ENCODE peak calls at places on chromosomes 7 and 10, in eight cellular contexts. X is activated T-cell treated with anti-CD3 and anti-CD28 coated beads, Interleukin-2, amount 50 U/mL, for 24 hours; P is activated naive CD8-positive, alpha-beta T cell treated with anti-CD3 and anti-CD28 coated beads, Interleukin-2, amount 10 ng/mL, durations not matched to agents 7 days and 5 days; N is tibial nerve; W is bronchial epithelial cell; Y is BE2C; R is left lobe of liver; A is EL. F is an unnamed sample.

GRCh38 chr10:78264361-78264760 is 230.7 kb downstream of the RPS24 start:
- DNase-seq in X (no peak), P (no peak), N (no peak), W (no peak), Y (no peak), R (no peak), A (no peak), F (peak)

GRCh38 chr7:93985101-93985500 is 19.1 kb downstream of the BET1 start:
- DNase-seq in X (no peak), P (no peak), N (no peak), W (peak), Y (no peak), R (no peak), A (peak), F (no peak)

GRCh38 chr7:80133361-80134104 is 1.1 kb upstream of the GNAI1 start:
- DNase-seq in X (no peak), P (no peak), N (no peak), W (peak), Y (no peak), R (no peak), A (no peak), F (no peak)

GRCh38 chr10:62433181-62433692 is 59.1 kb downstream of the ZNF365 start:
- DNase-seq in X (peak), P (no peak), N (no peak), W (peak), Y (no peak), R (no peak), A (peak), F (peak)

GRCh38 chr10:87928996-87929395 is 65.6 kb downstream of the PTEN start:
- DNase-seq in X (no peak), P (no peak), N (no peak), W (no peak), Y (no peak), R (no peak), A (no peak), F (no peak)

GRCh38 chr10:79292789-79293746 is 54.2 kb upstream of the PPIF start:
- DNase-seq in X (peak), P (peak), N (no peak), W (no peak), Y (no peak), R (no peak), A (peak), F (no peak)

GRCh38 chr10:73916761-73917470 is 6.0 kb downstream of the PLAU start:
- DNase-seq in X (no peak), P (no peak), N (no peak), W (no peak), Y (no peak), R (no peak), A (no peak), F (no peak)

GRCh38 chr7:27173412-27174076 is 576 bp downstream of the HOXA10 start:
- DNase-seq in X (peak), P (peak), N (peak), W (no peak), Y (no peak), R (no peak), A (peak), F (no peak)

GRCh38 chr7:151178236-151178635 is 8.8 kb downstream of the ASB10 start:
- DNase-seq in X (peak), P (no peak), N (no peak), W (no peak), Y (no peak), R (no peak), A (no peak), F (no peak)

GRCh38 chr7:3482147-3482921 is 181.3 kb downstream of the SDK1 start:
- DNase-seq in X (no peak), P (no peak), N (no peak), W (peak), Y (peak), R (no peak), A (no peak), F (no peak)

GRCh38 chr10:34299105-34299611 is 515.9 kb downstream of the PARD3 start:
- DNase-seq in X (no peak), P (no peak), N (no peak), W (peak), Y (no peak), R (no peak), A (peak), F (peak)

GRCh38 chr10:99365761-99366160 is 36.6 kb downstream of the CNNM1 start:
- DNase-seq in X (no peak), P (no peak), N (no peak), W (no peak), Y (no peak), R (no peak), A (no peak), F (no peak)

GRCh38 chr10:92750788-92751533 is 61.2 kb downstream of the HHEX start:
- DNase-seq in X (no peak), P (no peak), N (no peak), W (no peak), Y (no peak), R (no peak), A (peak), F (no peak)

GRCh38 chr10:52652431-52653220 is 120.0 kb downstream of the MBL2 start:
- DNase-seq in X (no peak), P (no peak), N (no peak), W (no peak), Y (no peak), R (no peak), A (no peak), F (no peak)

GRCh38 chr10:76403876-76404275 is 972.5 kb downstream of the LRMDA start:
- DNase-seq in X (no peak), P (no peak), N (no peak), W (peak), Y (no peak), R (no peak), A (peak), F (no peak)

GRCh38 chr10:104256335-104257080 is 1.8 kb downstream of the GSTO1 start:
- DNase-seq in X (no peak), P (no peak), N (no peak), W (peak), Y (no peak), R (no peak), A (peak), F (no peak)

GRCh38 chr10:7525314-7526016 is 114.6 kb upstream of the SFMBT2 start:
- DNase-seq in X (no peak), P (no peak), N (peak), W (peak), Y (peak), R (peak), A (peak), F (no peak)

GRCh38 chr10:101778151-101778780 is 2.4 kb upstream of the FGF8 start:
- DNase-seq in X (no peak), P (no peak), N (no peak), W (no peak), Y (no peak), R (peak), A (no peak), F (no peak)

GRCh38 chr10:6108631-6109443 is 20.0 kb downstream of the RBM17 start:
- DNase-seq in X (no peak), P (no peak), N (no peak), W (peak), Y (no peak), R (no peak), A (peak), F (no peak)

GRCh38 chr7:142153400-142153799 is 41.9 kb downstream of the MGAM2 start:
- DNase-seq in X (no peak), P (no peak), N (no peak), W (peak), Y (no peak), R (no peak), A (peak), F (no peak)

GRCh38 chr7:28163955-28164354 is 16.6 kb downstream of the JAZF1 start:
- DNase-seq in X (no peak), P (no peak), N (no peak), W (no peak), Y (no peak), R (no peak), A (peak), F (no peak)

GRCh38 chr7:26348234-26348851 is 56.7 kb downstream of the SNX10 start:
- DNase-seq in X (no peak), P (no peak), N (no peak), W (no peak), Y (no peak), R (peak), A (no peak), F (no peak)

GRCh38 chr10:24277771-24278518 is 69.0 kb downstream of the KIAA1217 start:
- DNase-seq in X (no peak), P (no peak), N (no peak), W (peak), Y (no peak), R (no peak), A (peak), F (no peak)

GRCh38 chr10:104021246-104021645 is 54.3 kb downstream of the SLK start:
- DNase-seq in X (no peak), P (no peak), N (no peak), W (no peak), Y (no peak), R (no peak), A (no peak), F (no peak)

GRCh38 chr7:101700424-101700823 is 71.3 kb upstream of the MYL10 start:
- DNase-seq in X (no peak), P (no peak), N (no peak), W (no peak), Y (no peak), R (no peak), A (no peak), F (no peak)

GRCh38 chr10:110876000-110876399 is 4.3 kb downstream of the PDCD4 start:
- DNase-seq in X (no peak), P (no peak), N (no peak), W (no peak), Y (no peak), R (no peak), A (no peak), F (no peak)

GRCh38 chr10:114876602-114877300 is 55.2 kb downstream of the FHIP2A start:
- DNase-seq in X (peak), P (peak), N (peak), W (peak), Y (peak), R (peak), A (peak), F (peak)

GRCh38 chr7:5143106-5143505 is 46.9 kb upstream of the WIPI2 start:
- DNase-seq in X (peak), P (no peak), N (no peak), W (no peak), Y (no peak), R (no peak), A (no peak), F (peak)

GRCh38 chr7:27424231-27424630 is 181.6 kb downstream of the EVX1 start:
- DNase-seq in X (no peak), P (no peak), N (no peak), W (peak), Y (no peak), R (no peak), A (no peak), F (no peak)

GRCh38 chr7:4882742-4883351 is 669 bp downstream of the RADIL start:
- DNase-seq in X (peak), P (no peak), N (no peak), W (no peak), Y (peak), R (no peak), A (peak), F (no peak)

GRCh38 chr10:21496285-21497176 is 29.0 kb downstream of the SKIDA1 start:
- DNase-seq in X (peak), P (peak), N (no peak), W (peak), Y (peak), R (peak), A (peak), F (peak)

GRCh38 chr10:131219584-131219886 is 92.0 kb downstream of the TCERG1L start:
- DNase-seq in X (no peak), P (no peak), N (no peak), W (no peak), Y (no peak), R (no peak), A (no peak), F (no peak)

GRCh38 chr7:857661-858060 is 18.7 kb upstream of the GET4 start:
- DNase-seq in X (no peak), P (no peak), N (no peak), W (no peak), Y (no peak), R (no peak), A (no peak), F (no peak)

GRCh38 chr10:72772031-72772430 is 80.1 kb downstream of the MCU start:
- DNase-seq in X (no peak), P (no peak), N (no peak), W (no peak), Y (no peak), R (no peak), A (no peak), F (no peak)

GRCh38 chr7:131383417-131383816 is 55.7 kb downstream of the MKLN1 start:
- DNase-seq in X (no peak), P (no peak), N (no peak), W (no peak), Y (no peak), R (no peak), A (peak), F (no peak)

GRCh38 chr10:106925187-106925586 is 239.3 kb downstream of the SORCS1 start:
- DNase-seq in X (no peak), P (no peak), N (no peak), W (no peak), Y (no peak), R (no peak), A (no peak), F (no peak)

GRCh38 chr7:1233328-1234048 is 816 bp downstream of the UNCX start:
- DNase-seq in X (no peak), P (no peak), N (no peak), W (no peak), Y (peak), R (no peak), A (no peak), F (no peak)

GRCh38 chr10:98224509-98224908 is 43.5 kb downstream of the LOXL4 start:
- DNase-seq in X (no peak), P (no peak), N (no peak), W (peak), Y (no peak), R (no peak), A (peak), F (no peak)

GRCh38 chr10:42783181-42783549 is 570 bp downstream of the BMS1 start:
- DNase-seq in X (no peak), P (no peak), N (no peak), W (peak), Y (peak), R (peak), A (peak), F (no peak)

F was measured in posterior cingulate gyrus.